ENCODE peak calls at places on chromosomes 12 and 14, in five cellular contexts. H is Calu3; A is stimulated activated CD4-positive, alpha-beta T cell treated with anti-CD3 and anti-CD28 coated beads, Interleukin-1b, Interleukin-23, amount 100 ng/mL, for 1 hour; P is hepatic stellate cell; Z is heart right ventricle. L is an unnamed sample.

GRCh38 chr12:57692500-57692899 is 1.4 kb upstream of the OS9 start:
- DNase-seq in A (no peak), Z (no peak), H (no peak), P (no peak), L (no peak)

GRCh38 chr14:90003526-90004312 is 48.0 kb downstream of the TDP1 start:
- DNase-seq in H (no peak), A (no peak), P (no peak), Z (no peak), L (no peak)

GRCh38 chr12:113222730-113223531 is 1.7 kb downstream of the TPCN1 start:
- DNase-seq in P (peak), H (peak), Z (peak), A (no peak), L (peak)

GRCh38 chr14:65433646-65434045 is 21.1 kb downstream of the FUT8 start:
- DNase-seq in P (no peak), H (no peak), A (no peak), Z (no peak), L (no peak)

GRCh38 chr14:75432406-75432805 is 4.6 kb downstream of the JDP2 start:
- DNase-seq in P (no peak), A (no peak), H (no peak), Z (no peak), L (no peak)

GRCh38 chr12:116631619-116632018 is 72.4 kb downstream of the MAP1LC3B2 start:
- DNase-seq in A (no peak), Z (no peak), H (no peak), P (no peak), L (no peak)

GRCh38 chr12:46517579-46517962 is 145.0 kb upstream of the SLC38A2 start:
- DNase-seq in A (no peak), H (no peak), Z (no peak), P (no peak), L (no peak)

GRCh38 chr14:104707629-104708595 is 16.1 kb upstream of the ADSS1 start:
- DNase-seq in P (no peak), A (no peak), H (no peak), Z (no peak), L (no peak)

GRCh38 chr14:50001999-50002925 is 109.4 kb downstream of the ARF6 start:
- DNase-seq in P (no peak), Z (no peak), A (no peak), H (no peak), L (no peak)

GRCh38 chr12:79441534-79441933 is 249.2 kb downstream of the PAWR start:
- DNase-seq in P (no peak), H (no peak), A (no peak), Z (no peak), L (no peak)

GRCh38 chr12:114391088-114391487 is 14.9 kb downstream of the TBX5 start:
- DNase-seq in P (no peak), H (no peak), Z (no peak), A (no peak), L (no peak)

GRCh38 chr14:55123101-55123500 is 6.0 kb upstream of the LGALS3 start:
- DNase-seq in P (peak), A (no peak), H (no peak), Z (no peak), L (peak)

GRCh38 chr14:74945261-74945851 is 10.0 kb downstream of the PGF start:
- DNase-seq in P (no peak), A (no peak), H (peak), Z (no peak), L (no peak)

GRCh38 chr12:31474751-31475150 is 116.2 kb downstream of the DENND5B start:
- DNase-seq in H (no peak), Z (no peak), P (no peak), A (no peak), L (no peak)

GRCh38 chr14:80278293-80279037 is 67.2 kb upstream of the DIO2 start:
- DNase-seq in Z (peak), A (no peak), P (peak), H (no peak), L (no peak)

GRCh38 chr14:50800032-50800431 is 30.9 kb downstream of the NIN start:
- DNase-seq in H (no peak), P (no peak), Z (no peak), A (no peak), L (no peak)

GRCh38 chr14:23154876-23155587 is 28.4 kb downstream of the SLC7A8 start:
- DNase-seq in A (no peak), H (no peak), P (peak), Z (peak), L (peak)